ENCODE peak calls at places on chromosomes 12 and 14, in eight cellular contexts. G, E, T, K, H, B, Q and Z are unnamed samples. For H3K36me3, the result is how much of the 10 kb centered on the place peaks cover.

GRCh38 chr12:110689601-110690430 is 901 bp upstream of the HVCN1 start:
- DNase-seq in E (no peak), T (no peak), Q (no peak), H (no peak), G (no peak), K (peak), B (no peak), Z (no peak)

GRCh38 chr12:57124259-57124877 is 3.9 kb upstream of the LRP1 start:
- DNase-seq in E (peak), G (peak), H (no peak), B (no peak), K (peak), Q (peak), T (peak), Z (no peak)

GRCh38 chr14:39472078-39472477 is 39.8 kb upstream of the FBXO33 start:
- DNase-seq in B (no peak), E (no peak), Q (no peak), G (no peak), T (no peak), K (no peak), H (no peak), Z (no peak)

GRCh38 chr14:102652194-102652593 is 59.7 kb downstream of the RCOR1 start:
- DNase-seq in T (no peak), K (no peak), H (no peak), Q (no peak), E (no peak), G (no peak), B (no peak), Z (no peak)

GRCh38 chr12:98456583-98457573 is 58.5 kb upstream of the TMPO start:
- DNase-seq in G (peak), T (peak), E (peak), Q (no peak), B (no peak), H (no peak), K (peak), Z (no peak)

GRCh38 chr14:72594099-72594901 is 299.6 kb downstream of the DPF3 start:
- DNase-seq in G (no peak), T (no peak), H (no peak), Q (no peak), E (no peak), K (no peak), B (no peak), Z (no peak)

GRCh38 chr14:86541969-86542368 is 1012.0 kb downstream of the FLRT2 start:
- DNase-seq in Q (no peak), B (no peak), G (no peak), E (peak), H (no peak), K (no peak), T (no peak), Z (no peak)

GRCh38 chr12:2039034-2039433 is 13.8 kb upstream of the CACNA1C start:
- DNase-seq in K (no peak), Q (no peak), T (no peak), H (no peak), G (no peak), E (no peak), B (no peak), Z (no peak)

GRCh38 chr12:3491938-3492867 is 1.2 kb downstream of the PRMT8 start:
- DNase-seq in B (no peak), E (peak), Q (no peak), G (peak), T (peak), K (peak), H (no peak), Z (no peak)

GRCh38 chr14:95234426-95234825 is 77.1 kb upstream of the DICER1 start:
- DNase-seq in B (no peak), K (no peak), H (no peak), E (no peak), T (no peak), Q (no peak), G (no peak), Z (no peak)

GRCh38 chr12:32501835-32502333 is 102.5 kb downstream of the FGD4 start:
- DNase-seq in H (no peak), T (peak), G (no peak), B (no peak), E (peak), K (peak), Q (no peak), Z (no peak)

GRCh38 chr12:51662728-51663154 is 71.7 kb downstream of the SCN8A start:
- DNase-seq in T (no peak), H (no peak), G (no peak), B (no peak), K (no peak), Q (no peak), E (no peak), Z (no peak)

GRCh38 chr12:31578632-31579031 is 12.3 kb downstream of the DENND5B start:
- DNase-seq in K (no peak), E (no peak), B (no peak), G (peak), Q (no peak), H (no peak), T (no peak), Z (no peak)

GRCh38 chr12:113056631-113057488 is at the start of gene DTX1:
- DNase-seq in B (no peak), E (peak), H (no peak), Q (no peak), T (peak), G (no peak), K (peak), Z (no peak)

GRCh38 chr12:31321565-31322228 is 4.3 kb downstream of the SINHCAF start:
- DNase-seq in T (no peak), Q (no peak), B (no peak), E (no peak), H (no peak), K (no peak), G (no peak), Z (no peak)

GRCh38 chr12:114936148-114937099 is 252.4 kb upstream of the TBX3 start:
- DNase-seq in G (peak), T (no peak), B (no peak), Q (no peak), E (peak), H (no peak), K (no peak), Z (no peak)

GRCh38 chr14:100122481-100123215 is 36.8 kb downstream of the DEGS2 start:
- DNase-seq in E (no peak), G (no peak), T (no peak), Q (no peak), K (no peak), B (no peak), H (no peak), Z (no peak)

GRCh38 chr12:31832740-31833540 is 104.1 kb upstream of the AMN1 start:
- DNase-seq in Q (no peak), B (no peak), G (no peak), H (no peak), K (no peak), T (no peak), E (no peak), Z (no peak)

GRCh38 chr14:22268875-22269274 is 320.1 kb downstream of the DAD1 start:
- DNase-seq in E (no peak), T (no peak), B (no peak), H (no peak), Q (peak), K (no peak), G (no peak), Z (no peak)

GRCh38 chr14:104876251-104876699 is 11.2 kb downstream of the CEP170B start:
- DNase-seq in H (no peak), E (no peak), G (no peak), K (peak), B (no peak), T (no peak), Q (no peak), Z (no peak)

GRCh38 chr12:100545092-100545491 is 28.4 kb upstream of the GAS2L3 start:
- DNase-seq in T (no peak), B (no peak), Q (no peak), G (peak), H (no peak), K (no peak), E (no peak), Z (no peak)

GRCh38 chr14:65019944-65020566 is 33.4 kb downstream of the FNTB start:
- DNase-seq in G (no peak), K (peak), T (peak), Q (peak), B (no peak), E (peak), H (no peak), Z (no peak)

GRCh38 chr14:103221781-103222358 is 98.6 kb downstream of the TNFAIP2 start:
- DNase-seq in G (no peak), T (no peak), H (no peak), E (no peak), K (no peak), B (no peak), Q (no peak), Z (no peak)

GRCh38 chr12:85322715-85323114 is 42.7 kb downstream of the ALX1 start:
- DNase-seq in E (peak), G (no peak), B (no peak), T (no peak), K (no peak), Q (no peak), H (no peak), Z (no peak)

GRCh38 chr14:102081231-102082080 is 5.4 kb downstream of the HSP90AA1 start:
- DNase-seq in K (no peak), G (no peak), Q (no peak), B (no peak), H (no peak), T (no peak), E (no peak), Z (no peak)

GRCh38 chr12:89194683-89195082 is 157.6 kb downstream of the DUSP6 start:
- DNase-seq in H (no peak), B (no peak), T (no peak), Q (no peak), K (no peak), G (no peak), E (no peak), Z (no peak)

GRCh38 chr12:89192419-89192818 is 159.9 kb downstream of the DUSP6 start:
- DNase-seq in K (no peak), T (no peak), H (no peak), E (no peak), Q (peak), B (no peak), G (peak), Z (no peak)

GRCh38 chr12:89200217-89200616 is 152.1 kb downstream of the DUSP6 start:
- DNase-seq in B (no peak), G (no peak), H (no peak), E (no peak), T (no peak), K (no peak), Q (no peak), Z (no peak)

GRCh38 chr12:89195470-89195869 is 156.8 kb downstream of the DUSP6 start:
- DNase-seq in G (no peak), Q (no peak), B (no peak), E (no peak), T (no peak), K (no peak), H (no peak), Z (no peak)
- H3K4me3 ChIP-seq in G (no peak), Q (no peak), B (no peak), E (no peak), T (no peak), K (no peak), H (no peak), Z (no peak)

GRCh38 chr14:93715279-93715927 is 72.9 kb downstream of the PRIMA1 start:
- DNase-seq in Q (no peak), B (no peak), H (peak), T (no peak), K (no peak), E (no peak), G (no peak), Z (no peak)

GRCh38 chr14:93717968-93718320 is 70.3 kb downstream of the PRIMA1 start:
- DNase-seq in B (no peak), Q (no peak), E (no peak), K (no peak), H (no peak), G (no peak), T (no peak), Z (no peak)

GRCh38 chr14:93717222-93717967 is 70.9 kb downstream of the PRIMA1 start:
- DNase-seq in B (no peak), Q (no peak), G (no peak), H (peak), E (no peak), T (no peak), K (no peak), Z (peak)

GRCh38 chr14:93716410-93717221 is 71.7 kb downstream of the PRIMA1 start:
- DNase-seq in E (no peak), Q (no peak), B (no peak), G (no peak), K (no peak), T (no peak), H (peak), Z (peak)

GRCh38 chr14:93716002-93716401 is 72.3 kb downstream of the PRIMA1 start:
- DNase-seq in E (no peak), G (no peak), K (no peak), Q (no peak), B (no peak), H (peak), T (no peak), Z (no peak)
- H3K36me3 ChIP-seq in E (under half), G (under half), K (under half), Q (under half), B (under half), H (under half), T (under half), Z (under half)

DNA sequence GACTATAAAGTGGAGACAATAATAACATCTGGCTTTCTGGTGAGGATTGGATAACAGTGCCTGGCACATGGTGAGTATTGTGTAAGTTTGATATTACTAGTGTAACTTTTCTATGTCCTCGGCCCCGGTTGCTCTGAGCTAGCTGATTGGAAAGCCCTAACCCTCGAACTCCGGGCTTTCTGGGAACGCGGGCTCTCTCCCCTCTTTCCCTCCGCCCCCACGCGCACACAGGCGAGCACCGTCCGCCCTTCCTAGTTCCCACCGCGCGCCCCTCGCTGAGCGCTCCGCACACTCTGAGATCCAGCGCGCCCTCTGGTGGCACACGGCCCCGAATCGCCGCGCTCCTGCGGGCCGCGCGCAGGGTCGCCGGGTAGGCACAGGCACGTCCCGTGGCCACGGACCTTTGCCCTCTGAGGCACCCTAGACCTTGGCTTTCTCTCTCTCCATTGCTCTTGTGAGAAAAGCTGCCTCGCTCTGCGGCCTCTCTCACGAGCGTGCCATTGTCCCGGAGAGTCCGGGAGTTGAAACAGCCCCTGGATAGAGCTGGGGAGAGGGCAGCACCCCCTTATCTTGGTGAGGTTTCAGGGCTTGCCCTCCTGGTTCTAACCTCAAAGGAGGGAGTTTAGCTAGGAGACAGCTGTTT is 23.2 kb upstream of the ESRRB start:
- DNase-seq in K (peak), E (peak), G (peak), B (no peak), H (no peak), Q (no peak), T (peak), Z (no peak)
- H3K4me3 ChIP-seq in K (peak), E (no peak), G (peak), B (peak), H (peak), Q (no peak), T (peak), Z (peak)

DNA sequence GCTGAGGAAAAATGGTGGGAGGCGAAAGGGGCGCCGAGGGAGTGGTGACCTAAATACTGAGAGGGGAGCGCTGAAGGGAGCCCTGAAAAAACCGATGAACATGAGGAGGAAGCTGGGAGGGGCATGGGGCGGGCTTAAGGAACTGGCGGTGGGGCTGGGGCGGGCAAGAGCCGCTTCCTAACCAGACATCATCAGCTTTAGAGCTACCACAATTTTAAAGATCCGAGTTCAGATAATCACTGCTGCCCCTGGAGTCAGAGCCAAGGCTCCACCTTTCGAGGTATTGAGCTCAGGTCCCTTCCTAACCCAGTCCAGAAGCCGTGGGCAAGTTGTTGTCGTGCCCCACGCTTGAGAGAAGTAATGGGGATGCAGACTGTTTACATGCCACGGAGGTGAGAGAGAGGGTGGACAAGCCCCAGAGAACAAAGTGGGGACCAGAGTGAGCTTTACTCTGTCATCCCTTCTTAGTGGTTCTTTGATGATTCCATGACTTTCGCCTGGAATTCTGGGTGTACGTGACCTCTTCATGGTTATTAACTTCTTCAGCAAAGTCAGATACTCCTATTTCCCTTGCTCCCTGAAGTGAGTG is 393 bp downstream of the ORMDL2 start:
- DNase-seq in T (no peak), B (no peak), K (no peak), E (no peak), Q (peak), G (no peak), H (no peak), Z (no peak)
- H3K36me3 ChIP-seq in T (under half), B (under half), K (under half), E (under half), Q (under half), G (half or more), H (half or more), Z (under half)

GRCh38 chr12:88408828-88409227 is 171.4 kb downstream of the KITLG start:
- DNase-seq in H (no peak), E (no peak), Q (no peak), T (no peak), K (no peak), B (no peak), G (no peak), Z (no peak)
- H3K4me3 ChIP-seq in H (no peak), E (no peak), Q (no peak), T (no peak), K (no peak), B (no peak), G (no peak), Z (no peak)